ENCODE peak calls at places on chromosomes 4 and X, in eight cellular contexts. One of them, this sample, is unnamed.

GRCh38 chr4:140928880-140929279 is 172.7 kb upstream of the TBC1D9 start:
- DNase-seq in hepatocyte: no peak
- DNase-seq in lower leg skin: no peak
- DNase-seq in AG09309: no peak
- DNase-seq in B cell: no peak
- DNase-seq in colonic mucosa: no peak
- DNase-seq in activated CD8-positive, alpha-beta T cell treated with anti-CD3 and anti-CD28 coated beads for 36 hours: no peak
- DNase-seq in GM06990: no peak
- DNase-seq in this sample: no peak

GRCh38 chrX:155053656-155054055 is 17.3 kb downstream of the CMC4 start:
- DNase-seq in hepatocyte: no peak
- DNase-seq in lower leg skin: no peak
- DNase-seq in AG09309: no peak
- DNase-seq in B cell: no peak
- DNase-seq in colonic mucosa: no peak
- DNase-seq in activated CD8-positive, alpha-beta T cell treated with anti-CD3 and anti-CD28 coated beads for 36 hours: no peak
- DNase-seq in GM06990: no peak
- DNase-seq in this sample: no peak

GRCh38 chrX:2427147-2427546 is 73.6 kb downstream of the DHRSX start:
- DNase-seq in hepatocyte: no peak
- DNase-seq in lower leg skin: no peak
- DNase-seq in AG09309: no peak
- DNase-seq in B cell: no peak
- DNase-seq in colonic mucosa: no peak
- DNase-seq in activated CD8-positive, alpha-beta T cell treated with anti-CD3 and anti-CD28 coated beads for 36 hours: no peak
- DNase-seq in GM06990: no peak
- DNase-seq in this sample: peak; percentile 38

GRCh38 chr4:184473515-184474260 is 662 bp downstream of the IRF2 start:
- DNase-seq in hepatocyte: peak; percentile 64
- DNase-seq in lower leg skin: peak; percentile 26
- DNase-seq in AG09309: no peak
- DNase-seq in B cell: peak; percentile 53
- DNase-seq in colonic mucosa: peak; percentile 50
- DNase-seq in activated CD8-positive, alpha-beta T cell treated with anti-CD3 and anti-CD28 coated beads for 36 hours: peak; percentile 52
- DNase-seq in GM06990: peak; percentile 68
- DNase-seq in this sample: no peak

GRCh38 chr4:47668810-47669408 is 169.0 kb downstream of the CORIN start:
- DNase-seq in hepatocyte: peak; percentile 70
- DNase-seq in lower leg skin: no peak
- DNase-seq in AG09309: peak; percentile 21
- DNase-seq in B cell: peak; percentile 53
- DNase-seq in colonic mucosa: peak; percentile 26
- DNase-seq in activated CD8-positive, alpha-beta T cell treated with anti-CD3 and anti-CD28 coated beads for 36 hours: peak; percentile 35
- DNase-seq in GM06990: peak; percentile 12
- DNase-seq in this sample: no peak

GRCh38 chr4:139524062-139524631 is 31.9 kb downstream of the SETD7 start:
- DNase-seq in hepatocyte: no peak
- DNase-seq in lower leg skin: no peak
- DNase-seq in AG09309: no peak
- DNase-seq in B cell: no peak
- DNase-seq in colonic mucosa: no peak
- DNase-seq in activated CD8-positive, alpha-beta T cell treated with anti-CD3 and anti-CD28 coated beads for 36 hours: no peak
- DNase-seq in GM06990: no peak
- DNase-seq in this sample: no peak

GRCh38 chr4:8324640-8325239 is 55.2 kb downstream of the HTRA3 start:
- DNase-seq in hepatocyte: no peak
- DNase-seq in lower leg skin: no peak
- DNase-seq in AG09309: peak; percentile 21
- DNase-seq in B cell: no peak
- DNase-seq in colonic mucosa: no peak
- DNase-seq in activated CD8-positive, alpha-beta T cell treated with anti-CD3 and anti-CD28 coated beads for 36 hours: no peak
- DNase-seq in GM06990: no peak
- DNase-seq in this sample: peak; percentile 71

GRCh38 chrX:88940904-88941303 is 193.9 kb downstream of the CPXCR1 start:
- DNase-seq in hepatocyte: no peak
- DNase-seq in lower leg skin: no peak
- DNase-seq in AG09309: no peak
- DNase-seq in B cell: no peak
- DNase-seq in colonic mucosa: no peak
- DNase-seq in activated CD8-positive, alpha-beta T cell treated with anti-CD3 and anti-CD28 coated beads for 36 hours: no peak
- DNase-seq in GM06990: no peak
- DNase-seq in this sample: no peak

GRCh38 chrX:98068210-98068609 is 1184.5 kb downstream of the RPA4 start:
- DNase-seq in hepatocyte: peak; percentile 8
- DNase-seq in lower leg skin: no peak
- DNase-seq in AG09309: no peak
- DNase-seq in B cell: no peak
- DNase-seq in colonic mucosa: no peak
- DNase-seq in activated CD8-positive, alpha-beta T cell treated with anti-CD3 and anti-CD28 coated beads for 36 hours: no peak
- DNase-seq in GM06990: no peak
- DNase-seq in this sample: no peak

GRCh38 chr4:13992975-13993495 is 365.5 kb upstream of the BOD1L1 start:
- DNase-seq in hepatocyte: no peak
- DNase-seq in lower leg skin: no peak
- DNase-seq in AG09309: no peak
- DNase-seq in B cell: no peak
- DNase-seq in colonic mucosa: no peak
- DNase-seq in activated CD8-positive, alpha-beta T cell treated with anti-CD3 and anti-CD28 coated beads for 36 hours: no peak
- DNase-seq in GM06990: no peak
- DNase-seq in this sample: no peak

DNA sequence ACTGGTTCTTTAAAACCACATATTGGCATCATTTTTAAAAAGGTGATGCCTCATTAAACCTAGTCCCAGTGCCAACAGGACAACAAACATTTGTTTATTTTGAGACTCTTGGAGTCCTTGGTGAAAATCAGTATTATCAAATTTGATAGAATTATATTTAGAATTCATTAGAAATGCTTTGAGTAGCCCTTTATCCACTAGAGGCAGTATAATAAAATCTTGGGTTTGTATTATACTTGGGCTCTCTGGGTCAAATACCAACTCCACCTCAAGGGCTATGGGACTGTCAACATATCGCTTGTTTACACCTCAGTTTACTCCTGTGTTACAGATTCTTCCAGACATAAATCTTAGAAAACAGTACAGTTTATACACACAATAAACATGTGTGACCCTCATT is 335.7 kb upstream of the FSTL5 start:
- DNase-seq in hepatocyte: no peak
- DNase-seq in lower leg skin: no peak
- DNase-seq in AG09309: no peak
- DNase-seq in B cell: no peak
- DNase-seq in colonic mucosa: no peak
- DNase-seq in activated CD8-positive, alpha-beta T cell treated with anti-CD3 and anti-CD28 coated beads for 36 hours: no peak
- DNase-seq in GM06990: no peak
- DNase-seq in this sample: no peak
- TF ChIP-seq CTCF in hepatocyte: peak; percentile 49
- TF ChIP-seq CTCF in lower leg skin: no peak
- TF ChIP-seq CTCF in AG09309: peak; percentile 24
- TF ChIP-seq CTCF in B cell: peak; percentile 25
- TF ChIP-seq CTCF in colonic mucosa: no peak
- TF ChIP-seq CTCF in activated CD8-positive, alpha-beta T cell treated with anti-CD3 and anti-CD28 coated beads for 36 hours: peak; percentile 15
- TF ChIP-seq CTCF in GM06990: peak; percentile 24
- TF ChIP-seq CTCF in this sample: peak; percentile 54

DNA sequence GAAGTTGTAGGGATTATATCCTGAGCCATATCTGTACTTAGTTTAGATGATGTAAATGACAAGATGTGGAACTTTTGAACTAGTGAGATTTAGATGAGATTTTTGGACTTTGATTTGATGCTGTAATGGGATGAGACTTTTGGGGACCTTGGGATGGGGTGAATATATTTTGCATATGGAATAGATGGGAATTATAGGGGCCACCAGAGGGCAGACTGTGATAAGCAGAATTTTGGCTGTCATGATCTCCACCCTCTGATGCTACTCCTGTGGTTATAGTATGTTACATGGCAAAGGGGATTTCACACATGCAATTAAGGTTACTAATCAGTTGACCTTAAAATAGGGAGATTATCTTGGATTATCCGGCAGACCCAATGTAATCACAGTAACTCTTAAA is 214.0 kb upstream of the NHS start:
- DNase-seq in hepatocyte: no peak
- DNase-seq in lower leg skin: no peak
- DNase-seq in AG09309: no peak
- DNase-seq in B cell: no peak
- DNase-seq in colonic mucosa: no peak
- DNase-seq in activated CD8-positive, alpha-beta T cell treated with anti-CD3 and anti-CD28 coated beads for 36 hours: no peak
- DNase-seq in GM06990: no peak
- DNase-seq in this sample: no peak
- TF ChIP-seq CTCF in hepatocyte: no peak
- TF ChIP-seq CTCF in lower leg skin: no peak
- TF ChIP-seq CTCF in AG09309: no peak
- TF ChIP-seq CTCF in B cell: no peak
- TF ChIP-seq CTCF in colonic mucosa: no peak
- TF ChIP-seq CTCF in activated CD8-positive, alpha-beta T cell treated with anti-CD3 and anti-CD28 coated beads for 36 hours: no peak
- TF ChIP-seq CTCF in GM06990: no peak
- TF ChIP-seq CTCF in this sample: no peak

GRCh38 chrX:3548743-3549441 is 164.6 kb downstream of the PRKX start:
- DNase-seq in hepatocyte: peak; percentile 73
- DNase-seq in lower leg skin: no peak
- DNase-seq in AG09309: peak; percentile 87
- DNase-seq in B cell: no peak
- DNase-seq in colonic mucosa: no peak
- DNase-seq in activated CD8-positive, alpha-beta T cell treated with anti-CD3 and anti-CD28 coated beads for 36 hours: no peak
- DNase-seq in GM06990: no peak
- DNase-seq in this sample: no peak
- TF ChIP-seq CTCF in hepatocyte: peak; percentile 57
- TF ChIP-seq CTCF in lower leg skin: no peak
- TF ChIP-seq CTCF in AG09309: peak; percentile 54
- TF ChIP-seq CTCF in B cell: no peak
- TF ChIP-seq CTCF in colonic mucosa: no peak
- TF ChIP-seq CTCF in activated CD8-positive, alpha-beta T cell treated with anti-CD3 and anti-CD28 coated beads for 36 hours: no peak
- TF ChIP-seq CTCF in GM06990: no peak
- TF ChIP-seq CTCF in this sample: peak; percentile 80

GRCh38 chrX:109635151-109635550 is 10.2 kb upstream of the KCNE5 start:
- DNase-seq in hepatocyte: no peak
- DNase-seq in lower leg skin: no peak
- DNase-seq in AG09309: no peak
- DNase-seq in B cell: peak; percentile 20
- DNase-seq in colonic mucosa: no peak
- DNase-seq in activated CD8-positive, alpha-beta T cell treated with anti-CD3 and anti-CD28 coated beads for 36 hours: peak; percentile 4
- DNase-seq in GM06990: no peak
- DNase-seq in this sample: no peak
- TF ChIP-seq CTCF in hepatocyte: peak; percentile 32
- TF ChIP-seq CTCF in lower leg skin: no peak
- TF ChIP-seq CTCF in AG09309: peak; percentile 63
- TF ChIP-seq CTCF in B cell: peak; percentile 47
- TF ChIP-seq CTCF in colonic mucosa: peak; percentile 17
- TF ChIP-seq CTCF in activated CD8-positive, alpha-beta T cell treated with anti-CD3 and anti-CD28 coated beads for 36 hours: peak; percentile 32
- TF ChIP-seq CTCF in GM06990: peak; percentile 62
- TF ChIP-seq CTCF in this sample: peak; percentile 61

DNA sequence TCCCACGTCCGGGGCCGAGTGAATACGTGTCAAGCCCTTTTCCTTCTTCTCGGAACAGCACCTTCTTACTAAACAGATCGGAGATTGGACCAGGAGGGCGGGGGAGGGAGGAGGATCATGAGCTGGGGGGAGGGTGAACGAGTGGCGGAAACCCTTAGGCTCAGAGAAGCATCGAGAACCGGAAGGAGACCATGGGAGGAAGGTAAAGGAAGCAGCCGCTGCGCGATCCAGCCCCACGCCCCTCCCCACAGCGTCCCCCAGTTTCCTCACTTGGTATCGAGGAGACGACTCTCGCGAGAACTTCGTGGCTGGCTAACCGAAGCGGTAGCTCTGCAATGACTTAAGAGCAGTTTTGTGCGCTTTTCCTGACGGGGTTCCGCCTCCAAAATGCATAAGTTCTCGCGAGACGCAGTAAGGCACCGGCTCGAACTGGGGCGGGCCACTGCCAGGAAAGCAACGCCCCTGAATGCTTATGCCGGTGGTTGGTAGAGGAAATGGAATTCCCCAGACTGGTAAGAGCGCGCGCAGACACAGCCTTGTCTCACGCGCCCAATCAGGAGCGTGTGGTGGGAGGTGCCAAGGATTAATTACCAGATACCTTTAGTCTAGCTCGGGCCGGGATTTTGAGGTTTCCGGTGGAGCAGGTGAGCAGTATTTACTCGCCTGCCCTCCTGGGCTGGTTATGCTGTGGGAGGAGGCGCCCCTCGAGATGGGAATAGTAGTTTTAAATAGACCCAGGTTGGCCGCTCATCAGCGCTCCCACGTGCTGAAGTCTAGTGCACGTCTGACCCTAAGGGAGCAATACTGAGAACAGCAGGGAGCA is 534 bp upstream of the UBE2D3 start:
- DNase-seq in hepatocyte: peak; percentile 100
- DNase-seq in lower leg skin: peak; percentile 100
- DNase-seq in AG09309: peak; percentile 100
- DNase-seq in B cell: peak; percentile 99
- DNase-seq in colonic mucosa: peak; percentile 99
- DNase-seq in activated CD8-positive, alpha-beta T cell treated with anti-CD3 and anti-CD28 coated beads for 36 hours: peak; percentile 100
- DNase-seq in GM06990: peak; percentile 99
- DNase-seq in this sample: peak; percentile 99
- TF ChIP-seq CTCF in hepatocyte: no peak
- TF ChIP-seq CTCF in lower leg skin: no peak
- TF ChIP-seq CTCF in AG09309: no peak
- TF ChIP-seq CTCF in B cell: no peak
- TF ChIP-seq CTCF in colonic mucosa: no peak
- TF ChIP-seq CTCF in activated CD8-positive, alpha-beta T cell treated with anti-CD3 and anti-CD28 coated beads for 36 hours: no peak
- TF ChIP-seq CTCF in GM06990: peak; percentile 19
- TF ChIP-seq CTCF in this sample: no peak